ENCODE peak calls at places on chromosomes 2 and 18, in five cellular contexts. W, I, U, K and M are unnamed samples.

GRCh38 chr2:37005118-37005868 is 39.0 kb upstream of the STRN start:
- DNase-seq in W (no peak), I (no peak), U (no peak), K (no peak), M (no peak)

GRCh38 chr18:35409921-35410320 is 32.8 kb upstream of the ZNF396 start:
- DNase-seq in W (no peak), I (no peak), U (no peak), K (no peak), M (no peak)

GRCh38 chr2:137997733-137998132 is 33.5 kb downstream of the HNMT start:
- DNase-seq in W (no peak), I (no peak), U (no peak), K (no peak), M (no peak)

GRCh38 chr2:100964222-100964621 is 37.9 kb upstream of the RPL31 start:
- DNase-seq in W (no peak), I (no peak), U (no peak), K (no peak), M (no peak)

GRCh38 chr2:205860146-205860545 is 177.8 kb downstream of the NRP2 start:
- DNase-seq in W (no peak), I (no peak), U (no peak), K (no peak), M (no peak)

GRCh38 chr18:62777814-62778213 is 62.5 kb downstream of the PHLPP1 start:
- DNase-seq in W (no peak), I (no peak), U (no peak), K (no peak), M (no peak)

GRCh38 chr2:109645412-109646184 is 31.4 kb downstream of the SOWAHC start:
- DNase-seq in W (no peak), I (no peak), U (no peak), K (no peak), M (no peak)

GRCh38 chr2:107635883-107636282 is 190.8 kb upstream of the RGPD4 start:
- DNase-seq in W (no peak), I (no peak), U (no peak), K (no peak), M (no peak)

GRCh38 chr2:39281391-39281790 is 37.6 kb upstream of the CDKL4 start:
- DNase-seq in W (no peak), I (no peak), U (no peak), K (no peak), M (no peak)

GRCh38 chr2:16785072-16785638 is 119.5 kb upstream of the CYRIA start:
- DNase-seq in W (no peak), I (no peak), U (no peak), K (no peak), M (no peak)

GRCh38 chr2:101106453-101107181 is 44.6 kb downstream of the TBC1D8 start:
- DNase-seq in W (no peak), I (no peak), U (no peak), K (no peak), M (no peak)

GRCh38 chr2:97868986-97869721 is 126.6 kb downstream of the TMEM131 start:
- DNase-seq in W (no peak), I (no peak), U (no peak), K (peak), M (no peak)

GRCh38 chr18:53458266-53458665 is 766.2 kb downstream of the MBD2 start:
- DNase-seq in W (no peak), I (no peak), U (no peak), K (no peak), M (no peak)

GRCh38 chr2:73984203-73984921 is at the start of gene TET3:
- DNase-seq in W (no peak), I (no peak), U (no peak), K (peak), M (no peak)

GRCh38 chr2:72210470-72210869 is 62.8 kb upstream of the CYP26B1 start:
- DNase-seq in W (no peak), I (no peak), U (no peak), K (no peak), M (no peak)

GRCh38 chr2:230077851-230078547 is 9.3 kb upstream of the SLC16A14 start:
- DNase-seq in W (no peak), I (no peak), U (no peak), K (no peak), M (no peak)

GRCh38 chr2:95268208-95269035 is 5.8 kb upstream of the PROM2 start:
- DNase-seq in W (peak), I (no peak), U (no peak), K (no peak), M (peak)

GRCh38 chr2:223820549-223820948 is 16.8 kb downstream of the AP1S3 start:
- DNase-seq in W (no peak), I (no peak), U (no peak), K (no peak), M (no peak)

GRCh38 chr2:48723125-48723524 is 32.4 kb downstream of the LHCGR start:
- DNase-seq in W (no peak), I (no peak), U (no peak), K (peak), M (no peak)

GRCh38 chr2:45860136-45861106 is 208.9 kb downstream of the PRKCE start:
- DNase-seq in W (peak), I (peak), U (peak), K (peak), M (peak)

GRCh38 chr2:7730449-7730848 is 813.2 kb downstream of the RNF144A start:
- DNase-seq in W (no peak), I (no peak), U (no peak), K (no peak), M (no peak)

GRCh38 chr2:165105911-165106310 is 97.9 kb downstream of the SCN3A start:
- DNase-seq in W (no peak), I (no peak), U (no peak), K (no peak), M (no peak)

GRCh38 chr18:78826631-78827030 is 153.0 kb upstream of the SALL3 start:
- DNase-seq in W (no peak), I (no peak), U (no peak), K (no peak), M (no peak)

GRCh38 chr2:9809064-9809356 is 34.3 kb upstream of the TAF1B start:
- DNase-seq in W (no peak), I (no peak), U (no peak), K (no peak), M (peak)

GRCh38 chr2:232628466-232629200 is 4.8 kb upstream of the EFHD1 start:
- DNase-seq in W (no peak), I (no peak), U (peak), K (no peak), M (no peak)